ENCODE peak calls at places on chromosomes 3 and 15, in seven cellular contexts. Y, O, C, A, S, X and I are unnamed samples.

GRCh38 chr15:73265536-73266153 is 103.1 kb downstream of the HCN4 start:
- DNase-seq in Y (no peak), O (peak; percentile 44), C (peak; percentile 34), A (peak; percentile 20), S (no peak), X (peak; percentile 16), I (peak; percentile 40)

GRCh38 chr3:38283810-38284775 is 2.0 kb downstream of the SLC22A14 start:
- DNase-seq in Y (peak; percentile 37), O (peak; percentile 85), C (no peak), A (no peak), S (no peak), X (no peak), I (peak; percentile 59)

GRCh38 chr3:195151866-195152526 is 119.0 kb downstream of the XXYLT1 start:
- DNase-seq in Y (no peak), O (peak; percentile 82), C (peak; percentile 44), A (no peak), S (no peak), X (no peak), I (no peak)

GRCh38 chr15:85407421-85408269 is 27.2 kb downstream of the AKAP13 start:
- DNase-seq in Y (peak; percentile 86), O (peak; percentile 89), C (peak; percentile 65), A (no peak), S (no peak), X (no peak), I (peak; percentile 68)

GRCh38 chr3:138474163-138474562 is 39.7 kb downstream of the ESYT3 start:
- DNase-seq in Y (no peak), O (no peak), C (no peak), A (no peak), S (no peak), X (no peak), I (no peak)

GRCh38 chr3:177236704-177237103 is 39.4 kb upstream of the TBL1XR1 start:
- DNase-seq in Y (peak; percentile 29), O (no peak), C (no peak), A (no peak), S (no peak), X (no peak), I (no peak)

GRCh38 chr15:57866149-57866736 is 159.7 kb downstream of the POLR2M start:
- DNase-seq in Y (peak; percentile 18), O (peak; percentile 51), C (peak; percentile 8), A (peak; percentile 20), S (peak; percentile 43), X (peak; percentile 19), I (no peak)

GRCh38 chr15:90552162-90552928 is 22.6 kb downstream of the CRTC3 start:
- DNase-seq in Y (peak; percentile 70), O (peak; percentile 69), C (no peak), A (no peak), S (no peak), X (no peak), I (peak; percentile 46)

GRCh38 chr15:83653639-83654378 is at the start of gene ADAMTSL3:
- DNase-seq in Y (peak; percentile 31), O (peak; percentile 39), C (peak; percentile 68), A (no peak), S (peak; percentile 85), X (no peak), I (peak; percentile 9)

GRCh38 chr3:71226565-71227281 is 356.8 kb downstream of the FOXP1 start:
- DNase-seq in Y (no peak), O (peak; percentile 27), C (no peak), A (peak; percentile 59), S (peak; percentile 61), X (peak; percentile 50), I (no peak)

GRCh38 chr3:43011638-43012037 is 32.5 kb downstream of the GASK1A start:
- DNase-seq in Y (no peak), O (no peak), C (no peak), A (no peak), S (no peak), X (no peak), I (no peak)

GRCh38 chr15:101429191-101429590 is 60.3 kb downstream of the PCSK6 start:
- DNase-seq in Y (no peak), O (no peak), C (no peak), A (no peak), S (no peak), X (no peak), I (no peak)

GRCh38 chr3:38653685-38654537 is 4.4 kb upstream of the SCN5A start:
- DNase-seq in Y (no peak), O (no peak), C (no peak), A (no peak), S (no peak), X (no peak), I (no peak)

GRCh38 chr15:75455982-75456531 is 4.6 kb upstream of the SIN3A start:
- DNase-seq in Y (no peak), O (peak; percentile 59), C (peak; percentile 60), A (peak; percentile 35), S (no peak), X (no peak), I (no peak)

GRCh38 chr3:23761440-23761896 is 44.3 kb upstream of the UBE2E1 start:
- DNase-seq in Y (no peak), O (peak; percentile 40), C (no peak), A (no peak), S (no peak), X (no peak), I (no peak)

GRCh38 chr15:26874774-26875475 is 8.1 kb downstream of the GABRA5 start:
- DNase-seq in Y (no peak), O (no peak), C (no peak), A (no peak), S (no peak), X (no peak), I (no peak)

GRCh38 chr15:83230242-83230641 is 22.6 kb upstream of the HDGFL3 start:
- DNase-seq in Y (no peak), O (no peak), C (no peak), A (no peak), S (no peak), X (no peak), I (no peak)

GRCh38 chr3:178385280-178385952 is 150.8 kb upstream of the KCNMB2 start:
- DNase-seq in Y (no peak), O (peak; percentile 72), C (peak; percentile 53), A (no peak), S (no peak), X (no peak), I (peak; percentile 34)

GRCh38 chr15:83106994-83107840 is at the start of gene TM6SF1:
- DNase-seq in Y (no peak), O (no peak), C (no peak), A (no peak), S (peak; percentile 28), X (peak; percentile 40), I (no peak)

GRCh38 chr15:55255714-55256113 is 33.9 kb downstream of the RAB27A start:
- DNase-seq in Y (no peak), O (no peak), C (no peak), A (no peak), S (no peak), X (no peak), I (no peak)

GRCh38 chr15:101568821-101569555 is 79.5 kb upstream of the PCSK6 start:
- DNase-seq in Y (no peak), O (no peak), C (no peak), A (no peak), S (no peak), X (no peak), I (no peak)

GRCh38 chr3:194536883-194537637 is 50.3 kb upstream of the ATP13A3 start:
- DNase-seq in Y (no peak), O (peak; percentile 42), C (peak; percentile 58), A (no peak), S (peak; percentile 37), X (no peak), I (no peak)

GRCh38 chr15:52234596-52235541 is 43.7 kb upstream of the GNB5 start:
- DNase-seq in Y (no peak), O (no peak), C (no peak), A (no peak), S (no peak), X (no peak), I (no peak)

GRCh38 chr3:184290331-184290730 is 8.7 kb upstream of the PSMD2 start:
- DNase-seq in Y (no peak), O (no peak), C (no peak), A (no peak), S (no peak), X (no peak), I (no peak)

GRCh38 chr3:195445885-195446284 is 3.1 kb upstream of the ACAP2 start:
- DNase-seq in Y (no peak), O (no peak), C (no peak), A (no peak), S (no peak), X (no peak), I (no peak)

GRCh38 chr3:52268036-52268435 is 10.4 kb downstream of the WDR82 start:
- DNase-seq in Y (no peak), O (no peak), C (no peak), A (peak; percentile 34), S (no peak), X (no peak), I (no peak)

GRCh38 chr3:185764168-185764988 is 60.5 kb downstream of the IGF2BP2 start:
- DNase-seq in Y (peak; percentile 41), O (peak; percentile 50), C (no peak), A (no peak), S (no peak), X (no peak), I (no peak)

GRCh38 chr3:177340243-177340830 is 143.1 kb upstream of the TBL1XR1 start:
- DNase-seq in Y (no peak), O (no peak), C (no peak), A (no peak), S (no peak), X (no peak), I (no peak)

GRCh38 chr3:128236667-128237066 is 83.4 kb downstream of the EEFSEC start:
- DNase-seq in Y (no peak), O (no peak), C (no peak), A (no peak), S (no peak), X (no peak), I (no peak)

GRCh38 chr3:186687120-186687651 is 21.4 kb downstream of the HRG start:
- DNase-seq in Y (no peak), O (no peak), C (no peak), A (no peak), S (no peak), X (no peak), I (no peak)

GRCh38 chr3:126751611-126752302 is 47.7 kb downstream of the CHCHD6 start:
- DNase-seq in Y (no peak), O (no peak), C (no peak), A (no peak), S (no peak), X (no peak), I (no peak)

GRCh38 chr3:24264748-24265158 is 229.9 kb downstream of the THRB start:
- DNase-seq in Y (peak; percentile 9), O (peak; percentile 65), C (peak; percentile 47), A (no peak), S (no peak), X (no peak), I (peak; percentile 33)

GRCh38 chr15:78995921-78996780 is 51.3 kb upstream of the CTSH start:
- DNase-seq in Y (no peak), O (no peak), C (no peak), A (no peak), S (no peak), X (no peak), I (no peak)

GRCh38 chr3:29022976-29023375 is 257.9 kb upstream of the RBMS3 start:
- DNase-seq in Y (no peak), O (no peak), C (no peak), A (no peak), S (no peak), X (no peak), I (no peak)

GRCh38 chr15:89569090-89569745 is 6.1 kb upstream of the TICRR start:
- DNase-seq in Y (no peak), O (no peak), C (no peak), A (no peak), S (no peak), X (no peak), I (no peak)

GRCh38 chr3:108488631-108489030 is 21.8 kb downstream of the MYH15 start:
- DNase-seq in Y (peak; percentile 72), O (peak; percentile 86), C (no peak), A (no peak), S (no peak), X (no peak), I (no peak)

GRCh38 chr3:124972457-124972856 is 37.9 kb upstream of the MUC13 start:
- DNase-seq in Y (no peak), O (no peak), C (no peak), A (no peak), S (no peak), X (no peak), I (no peak)